ENCODE peak calls at places on chromosomes 12 and 14, in nine cellular contexts. K is naive B cell; G is AG09319; H is NCI-H1694; J is transverse colon; T is Karpas-422; O is stimulated activated CD4-positive, alpha-beta T cell treated with anti-CD3 and anti-CD28 coated beads, Interleukin-4, amount 100 ng/mL, for 48 hours; P is NB4; Q is endothelial cell of umbilical vein. W is an unnamed sample.

GRCh38 chr14:52000019-52000582 is 10.8 kb downstream of the RTRAF start:
- DNase-seq in G (no peak), H (no peak), K (no peak), P (no peak), Q (no peak), J (no peak), T (no peak), O (no peak), W (no peak)

GRCh38 chr14:37401093-37401492 is 194.0 kb downstream of the FOXA1 start:
- DNase-seq in H (no peak), K (no peak), Q (no peak), O (no peak), T (no peak), G (no peak), P (no peak), J (no peak), W (no peak)

GRCh38 chr14:100748944-100749343 is 22.3 kb downstream of the DLK1 start:
- DNase-seq in P (no peak), J (no peak), O (no peak), K (no peak), Q (no peak), G (no peak), T (no peak), H (no peak), W (no peak)

GRCh38 chr12:57203201-57203600 is 13.4 kb upstream of the NXPH4 start:
- DNase-seq in J (no peak), K (no peak), G (no peak), O (no peak), P (no peak), H (no peak), Q (no peak), T (no peak), W (no peak)

GRCh38 chr14:106850913-106851825 is 1324.8 kb downstream of the TMEM121 start:
- DNase-seq in G (no peak), P (no peak), H (no peak), O (no peak), T (peak), J (peak), Q (no peak), K (peak), W (no peak)

GRCh38 chr12:119432935-119433334 is 98.4 kb downstream of the CCDC60 start:
- DNase-seq in G (no peak), O (no peak), K (no peak), P (no peak), H (no peak), J (no peak), T (no peak), Q (no peak), W (no peak)

GRCh38 chr12:52907092-52907810 is 2.4 kb upstream of the KRT8 start:
- DNase-seq in O (no peak), G (no peak), J (peak), T (no peak), P (peak), H (no peak), Q (peak), K (no peak), W (no peak)

GRCh38 chr12:127130506-127131100 is 1136.4 kb upstream of the TMEM132C start:
- DNase-seq in Q (no peak), H (no peak), P (no peak), K (no peak), O (no peak), G (no peak), J (no peak), T (no peak), W (no peak)

GRCh38 chr12:10537721-10538120 is 32.0 kb downstream of the EIF2S3B start:
- DNase-seq in O (no peak), Q (no peak), H (no peak), G (no peak), K (no peak), J (no peak), T (no peak), P (no peak), W (no peak)

GRCh38 chr14:103072595-103073366 is 11.2 kb upstream of the LBHD2 start:
- DNase-seq in J (no peak), G (no peak), T (no peak), Q (no peak), P (no peak), K (no peak), H (no peak), O (no peak), W (no peak)

GRCh38 chr12:25236190-25236589 is 14.5 kb downstream of the KRAS start:
- DNase-seq in T (no peak), Q (no peak), H (no peak), O (no peak), K (no peak), J (no peak), P (no peak), G (no peak), W (no peak)

GRCh38 chr12:111467862-111468245 is 62.1 kb downstream of the SH2B3 start:
- DNase-seq in H (no peak), P (no peak), G (peak), O (no peak), Q (peak), T (no peak), K (no peak), J (no peak), W (no peak)

W was measured in D721Med.